ENCODE peak calls at places on chromosomes 5 and 9, in ten cellular contexts. One of them, this sample, is unnamed. For H3K27me3, the result is how much of the 10 kb centered on the place peaks cover.

GRCh38 chr5:23742701-23743100 is 235.3 kb downstream of the PRDM9 start:
- DNase-seq in cardiac muscle cell: peak
- DNase-seq in psoas muscle: no peak
- DNase-seq in CD8-positive, alpha-beta T cell: no peak
- DNase-seq in tibial nerve: no peak
- DNase-seq in right lobe of liver: no peak
- DNase-seq in heart left ventricle: no peak
- DNase-seq in IMR-90: no peak
- DNase-seq in transverse colon: no peak
- DNase-seq in breast epithelium: no peak
- DNase-seq in this sample: no peak

GRCh38 chr5:145243016-145243415 is 592.1 kb downstream of the PRELID2 start:
- DNase-seq in tibial nerve: no peak
- DNase-seq in right lobe of liver: no peak
- DNase-seq in cardiac muscle cell: no peak
- DNase-seq in heart left ventricle: no peak
- DNase-seq in breast epithelium: no peak
- DNase-seq in CD8-positive, alpha-beta T cell: no peak
- DNase-seq in psoas muscle: no peak
- DNase-seq in transverse colon: no peak
- DNase-seq in IMR-90: no peak
- DNase-seq in this sample: no peak

GRCh38 chr9:133238272-133238850 is 29.3 kb upstream of the OBP2B start:
- DNase-seq in heart left ventricle: peak
- DNase-seq in tibial nerve: peak
- DNase-seq in CD8-positive, alpha-beta T cell: peak
- DNase-seq in IMR-90: no peak
- DNase-seq in cardiac muscle cell: peak
- DNase-seq in transverse colon: peak
- DNase-seq in psoas muscle: peak
- DNase-seq in right lobe of liver: peak
- DNase-seq in breast epithelium: peak
- DNase-seq in this sample: no peak

GRCh38 chr9:73743826-73744225 is 592.2 kb downstream of the ANXA1 start:
- DNase-seq in psoas muscle: no peak
- DNase-seq in heart left ventricle: no peak
- DNase-seq in cardiac muscle cell: no peak
- DNase-seq in tibial nerve: no peak
- DNase-seq in transverse colon: no peak
- DNase-seq in IMR-90: no peak
- DNase-seq in CD8-positive, alpha-beta T cell: no peak
- DNase-seq in breast epithelium: no peak
- DNase-seq in right lobe of liver: no peak
- DNase-seq in this sample: no peak

GRCh38 chr5:1486271-1486670 is 37.5 kb downstream of the LPCAT1 start:
- DNase-seq in cardiac muscle cell: no peak
- DNase-seq in transverse colon: no peak
- DNase-seq in IMR-90: no peak
- DNase-seq in psoas muscle: no peak
- DNase-seq in heart left ventricle: no peak
- DNase-seq in breast epithelium: no peak
- DNase-seq in right lobe of liver: no peak
- DNase-seq in CD8-positive, alpha-beta T cell: no peak
- DNase-seq in tibial nerve: no peak
- DNase-seq in this sample: no peak

GRCh38 chr5:40334242-40334635 is 345.5 kb upstream of the PTGER4 start:
- DNase-seq in psoas muscle: no peak
- DNase-seq in tibial nerve: no peak
- DNase-seq in cardiac muscle cell: no peak
- DNase-seq in CD8-positive, alpha-beta T cell: no peak
- DNase-seq in breast epithelium: no peak
- DNase-seq in right lobe of liver: no peak
- DNase-seq in heart left ventricle: no peak
- DNase-seq in IMR-90: no peak
- DNase-seq in transverse colon: no peak
- DNase-seq in this sample: no peak

GRCh38 chr5:20974423-20974822 is 986.4 kb upstream of the CDH18 start:
- DNase-seq in transverse colon: no peak
- DNase-seq in psoas muscle: no peak
- DNase-seq in IMR-90: no peak
- DNase-seq in tibial nerve: no peak
- DNase-seq in CD8-positive, alpha-beta T cell: no peak
- DNase-seq in right lobe of liver: no peak
- DNase-seq in heart left ventricle: no peak
- DNase-seq in breast epithelium: no peak
- DNase-seq in cardiac muscle cell: no peak
- DNase-seq in this sample: no peak

GRCh38 chr5:98794414-98795080 is 21.1 kb downstream of the RGMB start:
- DNase-seq in heart left ventricle: no peak
- DNase-seq in cardiac muscle cell: no peak
- DNase-seq in IMR-90: no peak
- DNase-seq in CD8-positive, alpha-beta T cell: no peak
- DNase-seq in transverse colon: no peak
- DNase-seq in breast epithelium: no peak
- DNase-seq in right lobe of liver: no peak
- DNase-seq in psoas muscle: no peak
- DNase-seq in tibial nerve: no peak
- DNase-seq in this sample: no peak

GRCh38 chr5:120848883-120849282 is 384.8 kb downstream of the PRR16 start:
- DNase-seq in tibial nerve: no peak
- DNase-seq in breast epithelium: no peak
- DNase-seq in cardiac muscle cell: no peak
- DNase-seq in heart left ventricle: no peak
- DNase-seq in transverse colon: no peak
- DNase-seq in CD8-positive, alpha-beta T cell: no peak
- DNase-seq in IMR-90: no peak
- DNase-seq in right lobe of liver: no peak
- DNase-seq in psoas muscle: no peak
- DNase-seq in this sample: no peak

GRCh38 chr5:65102826-65103673 is 334.3 kb downstream of the CWC27 start:
- DNase-seq in psoas muscle: peak
- DNase-seq in heart left ventricle: peak
- DNase-seq in IMR-90: peak
- DNase-seq in transverse colon: peak
- DNase-seq in right lobe of liver: peak
- DNase-seq in tibial nerve: peak
- DNase-seq in cardiac muscle cell: peak
- DNase-seq in breast epithelium: peak
- DNase-seq in CD8-positive, alpha-beta T cell: peak
- DNase-seq in this sample: peak

GRCh38 chr5:7397005-7397546 is 1.1 kb downstream of the ADCY2 start:
- DNase-seq in heart left ventricle: no peak
- DNase-seq in cardiac muscle cell: no peak
- DNase-seq in psoas muscle: no peak
- DNase-seq in right lobe of liver: no peak
- DNase-seq in CD8-positive, alpha-beta T cell: no peak
- DNase-seq in IMR-90: no peak
- DNase-seq in transverse colon: no peak
- DNase-seq in tibial nerve: peak
- DNase-seq in breast epithelium: no peak
- DNase-seq in this sample: no peak

GRCh38 chr5:137833463-137833862 is 34.2 kb upstream of the MYOT start:
- DNase-seq in transverse colon: no peak
- DNase-seq in tibial nerve: no peak
- DNase-seq in cardiac muscle cell: peak
- DNase-seq in heart left ventricle: no peak
- DNase-seq in IMR-90: peak
- DNase-seq in right lobe of liver: no peak
- DNase-seq in CD8-positive, alpha-beta T cell: no peak
- DNase-seq in psoas muscle: no peak
- DNase-seq in breast epithelium: no peak
- DNase-seq in this sample: no peak

GRCh38 chr9:77507212-77507961 is 140.7 kb downstream of the GNA14 start:
- DNase-seq in CD8-positive, alpha-beta T cell: no peak
- DNase-seq in transverse colon: no peak
- DNase-seq in right lobe of liver: no peak
- DNase-seq in heart left ventricle: no peak
- DNase-seq in tibial nerve: peak
- DNase-seq in cardiac muscle cell: peak
- DNase-seq in psoas muscle: no peak
- DNase-seq in breast epithelium: no peak
- DNase-seq in IMR-90: no peak
- DNase-seq in this sample: no peak

GRCh38 chr5:102666164-102666951 is 88.7 kb upstream of the PAM start:
- DNase-seq in breast epithelium: no peak
- DNase-seq in right lobe of liver: no peak
- DNase-seq in cardiac muscle cell: peak
- DNase-seq in heart left ventricle: no peak
- DNase-seq in CD8-positive, alpha-beta T cell: no peak
- DNase-seq in transverse colon: no peak
- DNase-seq in psoas muscle: no peak
- DNase-seq in tibial nerve: no peak
- DNase-seq in IMR-90: no peak
- DNase-seq in this sample: no peak

GRCh38 chr9:136029556-136029955 is 65.5 kb downstream of the NACC2 start:
- DNase-seq in psoas muscle: peak
- DNase-seq in IMR-90: no peak
- DNase-seq in right lobe of liver: no peak
- DNase-seq in transverse colon: no peak
- DNase-seq in CD8-positive, alpha-beta T cell: no peak
- DNase-seq in cardiac muscle cell: no peak
- DNase-seq in heart left ventricle: no peak
- DNase-seq in breast epithelium: no peak
- DNase-seq in tibial nerve: no peak
- DNase-seq in this sample: no peak

GRCh38 chr5:179974946-179975712 is 67.4 kb upstream of the TBC1D9B start:
- DNase-seq in transverse colon: peak
- DNase-seq in CD8-positive, alpha-beta T cell: peak
- DNase-seq in cardiac muscle cell: peak
- DNase-seq in IMR-90: no peak
- DNase-seq in tibial nerve: no peak
- DNase-seq in psoas muscle: no peak
- DNase-seq in breast epithelium: no peak
- DNase-seq in right lobe of liver: peak
- DNase-seq in heart left ventricle: no peak
- DNase-seq in this sample: no peak
- TF ChIP-seq CTCF in transverse colon: peak
- TF ChIP-seq CTCF in CD8-positive, alpha-beta T cell: no peak
- TF ChIP-seq CTCF in cardiac muscle cell: peak
- TF ChIP-seq CTCF in IMR-90: peak
- TF ChIP-seq CTCF in tibial nerve: peak
- TF ChIP-seq CTCF in psoas muscle: peak
- TF ChIP-seq CTCF in breast epithelium: no peak
- TF ChIP-seq CTCF in right lobe of liver: peak
- TF ChIP-seq CTCF in heart left ventricle: peak
- TF ChIP-seq CTCF in this sample: no peak

GRCh38 chr9:86940774-86941173 is 6.5 kb downstream of the GAS1 start:
- DNase-seq in heart left ventricle: no peak
- DNase-seq in breast epithelium: no peak
- DNase-seq in cardiac muscle cell: no peak
- DNase-seq in psoas muscle: no peak
- DNase-seq in IMR-90: no peak
- DNase-seq in transverse colon: no peak
- DNase-seq in CD8-positive, alpha-beta T cell: no peak
- DNase-seq in right lobe of liver: no peak
- DNase-seq in tibial nerve: no peak
- DNase-seq in this sample: no peak

GRCh38 chr9:86939311-86939710 is 8.0 kb downstream of the GAS1 start:
- DNase-seq in IMR-90: no peak
- DNase-seq in right lobe of liver: no peak
- DNase-seq in breast epithelium: no peak
- DNase-seq in cardiac muscle cell: no peak
- DNase-seq in heart left ventricle: no peak
- DNase-seq in CD8-positive, alpha-beta T cell: no peak
- DNase-seq in tibial nerve: no peak
- DNase-seq in psoas muscle: no peak
- DNase-seq in transverse colon: no peak
- DNase-seq in this sample: no peak

GRCh38 chr9:86942352-86943222 is 4.7 kb downstream of the GAS1 start:
- DNase-seq in psoas muscle: no peak
- DNase-seq in breast epithelium: no peak
- DNase-seq in CD8-positive, alpha-beta T cell: no peak
- DNase-seq in heart left ventricle: no peak
- DNase-seq in IMR-90: no peak
- DNase-seq in transverse colon: no peak
- DNase-seq in tibial nerve: no peak
- DNase-seq in cardiac muscle cell: no peak
- DNase-seq in right lobe of liver: no peak
- DNase-seq in this sample: no peak

GRCh38 chr9:86939896-86940295 is 7.4 kb downstream of the GAS1 start:
- DNase-seq in right lobe of liver: no peak
- DNase-seq in breast epithelium: no peak
- DNase-seq in IMR-90: no peak
- DNase-seq in CD8-positive, alpha-beta T cell: no peak
- DNase-seq in cardiac muscle cell: no peak
- DNase-seq in tibial nerve: no peak
- DNase-seq in heart left ventricle: no peak
- DNase-seq in psoas muscle: no peak
- DNase-seq in transverse colon: no peak
- DNase-seq in this sample: no peak

DNA sequence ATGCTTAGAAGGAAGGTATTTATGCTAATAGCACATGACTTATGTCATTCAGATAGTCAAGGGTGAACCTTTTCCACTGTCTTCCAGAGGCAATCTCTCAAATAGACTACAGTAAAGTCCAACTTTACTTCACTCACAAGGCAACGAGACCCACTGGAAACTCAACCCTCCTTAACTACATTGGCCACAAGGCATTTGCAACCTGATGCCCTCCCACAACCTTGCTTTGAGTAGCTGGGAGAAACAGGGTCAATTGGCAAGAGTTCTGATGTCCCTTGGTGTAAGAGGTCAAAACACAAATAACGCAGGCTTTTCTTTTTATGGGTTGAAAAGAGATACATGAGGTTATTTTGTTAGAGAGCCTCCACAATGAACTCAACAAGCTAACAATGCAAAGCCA is 6.1 kb downstream of the GAS1 start:
- DNase-seq in heart left ventricle: no peak
- DNase-seq in psoas muscle: no peak
- DNase-seq in IMR-90: no peak
- DNase-seq in tibial nerve: no peak
- DNase-seq in transverse colon: no peak
- DNase-seq in right lobe of liver: no peak
- DNase-seq in CD8-positive, alpha-beta T cell: no peak
- DNase-seq in cardiac muscle cell: no peak
- DNase-seq in breast epithelium: no peak
- DNase-seq in this sample: no peak
- H3K27me3 ChIP-seq in heart left ventricle: under half
- H3K27me3 ChIP-seq in psoas muscle: under half
- H3K27me3 ChIP-seq in IMR-90: under half
- H3K27me3 ChIP-seq in tibial nerve: under half
- H3K27me3 ChIP-seq in transverse colon: half or more
- H3K27me3 ChIP-seq in right lobe of liver: under half
- H3K27me3 ChIP-seq in CD8-positive, alpha-beta T cell: under half
- H3K27me3 ChIP-seq in cardiac muscle cell: under half
- H3K27me3 ChIP-seq in breast epithelium: under half
- H3K27me3 ChIP-seq in this sample: half or more

GRCh38 chr5:89106479-89106878 is 223.5 kb upstream of the MEF2C start:
- DNase-seq in cardiac muscle cell: no peak
- DNase-seq in tibial nerve: no peak
- DNase-seq in right lobe of liver: no peak
- DNase-seq in psoas muscle: no peak
- DNase-seq in transverse colon: no peak
- DNase-seq in breast epithelium: no peak
- DNase-seq in CD8-positive, alpha-beta T cell: no peak
- DNase-seq in IMR-90: no peak
- DNase-seq in heart left ventricle: no peak
- DNase-seq in this sample: no peak
- TF ChIP-seq CTCF in cardiac muscle cell: no peak
- TF ChIP-seq CTCF in tibial nerve: no peak
- TF ChIP-seq CTCF in right lobe of liver: no peak
- TF ChIP-seq CTCF in psoas muscle: no peak
- TF ChIP-seq CTCF in transverse colon: no peak
- TF ChIP-seq CTCF in breast epithelium: no peak
- TF ChIP-seq CTCF in CD8-positive, alpha-beta T cell: no peak
- TF ChIP-seq CTCF in IMR-90: no peak
- TF ChIP-seq CTCF in heart left ventricle: no peak
- TF ChIP-seq CTCF in this sample: no peak

GRCh38 chr5:122009436-122009835 is 47.7 kb downstream of the SRFBP1 start:
- DNase-seq in right lobe of liver: no peak
- DNase-seq in tibial nerve: no peak
- DNase-seq in CD8-positive, alpha-beta T cell: no peak
- DNase-seq in transverse colon: no peak
- DNase-seq in psoas muscle: no peak
- DNase-seq in heart left ventricle: no peak
- DNase-seq in cardiac muscle cell: no peak
- DNase-seq in IMR-90: no peak
- DNase-seq in breast epithelium: no peak
- DNase-seq in this sample: no peak
- H3K27me3 ChIP-seq in right lobe of liver: under half
- H3K27me3 ChIP-seq in tibial nerve: under half
- H3K27me3 ChIP-seq in CD8-positive, alpha-beta T cell: under half
- H3K27me3 ChIP-seq in transverse colon: under half
- H3K27me3 ChIP-seq in psoas muscle: under half
- H3K27me3 ChIP-seq in heart left ventricle: under half
- H3K27me3 ChIP-seq in cardiac muscle cell: under half
- H3K27me3 ChIP-seq in IMR-90: under half
- H3K27me3 ChIP-seq in breast epithelium: under half
- H3K27me3 ChIP-seq in this sample: under half